ENCODE peak calls at places on chromosomes 7 and 10, in nine cellular contexts. J, W, F, R, D, T, Y, A and X are unnamed samples.

GRCh38 chr10:94172332-94172731 is 178.6 kb downstream of the PLCE1 start:
- DNase-seq in J (no peak), W (no peak), D (no peak), A (no peak), Y (no peak), F (no peak), R (no peak), T (no peak), X (no peak)

GRCh38 chr7:138755331-138755747 is 42.5 kb upstream of the TMEM213 start:
- DNase-seq in J (no peak), W (no peak), D (no peak), Y (no peak), R (no peak), F (no peak), A (no peak), T (no peak), X (no peak)

GRCh38 chr10:36474456-36474855 is 650.9 kb upstream of the ANKRD30A start:
- DNase-seq in A (no peak), F (no peak), W (no peak), Y (no peak), R (no peak), T (no peak), D (no peak), J (no peak), X (no peak)

GRCh38 chr10:59006511-59007306 is 169.7 kb upstream of the PHYHIPL start:
- DNase-seq in D (peak), F (no peak), J (no peak), A (no peak), Y (no peak), R (no peak), T (peak), W (no peak), X (no peak)

GRCh38 chr10:24034571-24034970 is 174.4 kb upstream of the KIAA1217 start:
- DNase-seq in Y (no peak), R (no peak), J (no peak), T (peak), F (peak), D (no peak), W (no peak), A (no peak), X (no peak)

GRCh38 chr10:119416855-119417254 is 125.7 kb downstream of the RGS10 start:
- DNase-seq in R (no peak), A (peak), J (peak), Y (peak), D (no peak), F (peak), T (peak), W (no peak), X (peak)

GRCh38 chr7:90596745-90597526 is 815 bp downstream of the CDK14 start:
- DNase-seq in F (no peak), Y (no peak), T (no peak), J (no peak), D (no peak), R (no peak), A (peak), W (no peak), X (no peak)

GRCh38 chr7:30646154-30646553 is 36.1 kb downstream of the CRHR2 start:
- DNase-seq in R (no peak), W (no peak), Y (no peak), T (no peak), J (no peak), A (no peak), D (no peak), F (no peak), X (no peak)

GRCh38 chr10:32937824-32938482 is 20.1 kb downstream of the ITGB1 start:
- DNase-seq in A (no peak), Y (no peak), F (no peak), T (no peak), W (no peak), J (no peak), R (no peak), D (no peak), X (no peak)

GRCh38 chr7:64747802-64748201 is 46.4 kb upstream of the ZNF138 start:
- DNase-seq in T (no peak), F (no peak), R (no peak), W (no peak), J (no peak), Y (no peak), A (no peak), D (no peak), X (no peak)

GRCh38 chr7:151890355-151891004 is 13.6 kb upstream of the PRKAG2 start:
- DNase-seq in W (no peak), D (no peak), R (peak), J (no peak), Y (no peak), F (no peak), A (no peak), T (no peak), X (no peak)

GRCh38 chr7:70717553-70718248 is 414.2 kb upstream of the GALNT17 start:
- DNase-seq in W (no peak), R (no peak), A (no peak), Y (no peak), T (no peak), F (no peak), J (no peak), D (no peak), X (no peak)

GRCh38 chr7:30750574-30751256 is 1.2 kb upstream of the INMT start:
- DNase-seq in J (no peak), R (no peak), A (no peak), D (peak), F (peak), T (peak), W (peak), Y (no peak), X (no peak)

GRCh38 chr7:76294344-76295024 is 8.0 kb upstream of the HSPB1 start:
- DNase-seq in R (no peak), T (peak), J (peak), F (peak), W (peak), D (peak), Y (no peak), A (peak), X (peak)

GRCh38 chr10:114100848-114101741 is 57.4 kb downstream of the ADRB1 start:
- DNase-seq in F (peak), W (no peak), J (no peak), T (peak), R (no peak), A (no peak), D (no peak), Y (no peak), X (no peak)

GRCh38 chr10:86785021-86785420 is 28.6 kb downstream of the BMPR1A start:
- DNase-seq in W (no peak), Y (no peak), A (no peak), D (no peak), F (no peak), T (no peak), R (no peak), J (no peak), X (no peak)

GRCh38 chr10:122368502-122369254 is 5.8 kb upstream of the PLEKHA1 start:
- DNase-seq in D (no peak), Y (no peak), F (peak), J (no peak), A (no peak), W (no peak), T (no peak), R (no peak), X (no peak)

GRCh38 chr10:3775671-3776551 is 9.1 kb downstream of the KLF6 start:
- DNase-seq in J (no peak), F (no peak), D (no peak), T (no peak), R (peak), A (no peak), W (no peak), Y (no peak), X (no peak)

GRCh38 chr10:30862486-30862885 is 169.2 kb downstream of the ZNF438 start:
- DNase-seq in W (peak), Y (no peak), J (no peak), T (no peak), R (peak), F (no peak), A (no peak), D (peak), X (no peak)

GRCh38 chr10:76962851-76963250 is 674.8 kb downstream of the KCNMA1 start:
- DNase-seq in F (no peak), R (no peak), T (no peak), J (no peak), D (peak), A (no peak), W (no peak), Y (no peak), X (no peak)

GRCh38 chr10:2893446-2893845 is 173.9 kb upstream of the PFKP start:
- DNase-seq in R (no peak), J (no peak), T (no peak), D (no peak), W (no peak), Y (no peak), F (no peak), A (no peak), X (no peak)

GRCh38 chr10:73083234-73083633 is 13.4 kb downstream of the P4HA1 start:
- DNase-seq in W (no peak), D (no peak), A (no peak), R (no peak), J (no peak), Y (no peak), F (no peak), T (no peak), X (no peak)

GRCh38 chr10:33655165-33655815 is 320.8 kb upstream of the NRP1 start:
- DNase-seq in Y (no peak), A (no peak), T (no peak), F (no peak), J (no peak), R (no peak), D (no peak), W (no peak), X (no peak)

GRCh38 chr7:122803323-122803722 is 82.9 kb downstream of the CADPS2 start:
- DNase-seq in R (no peak), J (no peak), A (no peak), Y (no peak), T (no peak), W (no peak), F (no peak), D (no peak), X (no peak)

GRCh38 chr10:115432188-115432819 is 339.1 kb downstream of the ATRNL1 start:
- DNase-seq in W (no peak), F (no peak), A (no peak), Y (no peak), J (no peak), T (no peak), D (no peak), R (no peak), X (no peak)

GRCh38 chr10:96743988-96744585 is 23.8 kb upstream of the PIK3AP1 start:
- DNase-seq in J (no peak), A (no peak), Y (no peak), T (no peak), F (no peak), D (no peak), W (no peak), R (no peak), X (no peak)

GRCh38 chr10:1679821-1680650 is 57.3 kb downstream of the ADARB2 start:
- DNase-seq in J (no peak), T (no peak), W (no peak), D (no peak), A (peak), F (no peak), Y (no peak), R (no peak), X (no peak)

GRCh38 chr10:78876449-78876848 is 192.3 kb upstream of the ZMIZ1 start:
- DNase-seq in T (no peak), R (no peak), D (no peak), F (no peak), Y (no peak), A (no peak), J (no peak), W (no peak), X (no peak)
- TF ChIP-seq CTCF in T (no peak), R (no peak), D (no peak), F (no peak), Y (no peak), A (no peak), J (no peak), W (no peak), X (no peak)

DNA sequence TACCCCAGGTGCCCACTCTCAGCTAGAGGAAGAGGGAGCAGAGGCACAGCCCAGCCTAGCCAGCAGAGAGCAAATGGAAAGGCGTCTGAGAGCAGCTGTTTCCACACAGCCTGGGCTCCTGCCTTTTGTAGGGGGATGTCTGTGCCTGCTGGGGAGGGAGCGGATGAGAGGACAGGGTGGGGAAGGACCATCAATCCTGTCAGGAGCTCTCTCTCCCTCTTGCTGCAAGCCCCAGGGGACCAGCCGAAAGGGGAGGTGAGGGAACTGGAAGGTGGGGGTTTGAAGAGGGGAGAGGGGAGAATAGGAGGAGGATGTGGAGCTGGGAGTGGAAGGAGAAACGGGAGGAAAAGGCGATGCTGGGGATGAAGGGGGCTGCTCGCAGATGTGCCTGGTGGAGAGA is at the start of gene PKD2L1:
- DNase-seq in A (no peak), D (no peak), F (no peak), J (no peak), R (no peak), T (no peak), Y (no peak), W (no peak), X (no peak)
- TF ChIP-seq CTCF in A (no peak), D (no peak), F (no peak), J (no peak), R (no peak), T (no peak), Y (no peak), W (no peak), X (no peak)

DNA sequence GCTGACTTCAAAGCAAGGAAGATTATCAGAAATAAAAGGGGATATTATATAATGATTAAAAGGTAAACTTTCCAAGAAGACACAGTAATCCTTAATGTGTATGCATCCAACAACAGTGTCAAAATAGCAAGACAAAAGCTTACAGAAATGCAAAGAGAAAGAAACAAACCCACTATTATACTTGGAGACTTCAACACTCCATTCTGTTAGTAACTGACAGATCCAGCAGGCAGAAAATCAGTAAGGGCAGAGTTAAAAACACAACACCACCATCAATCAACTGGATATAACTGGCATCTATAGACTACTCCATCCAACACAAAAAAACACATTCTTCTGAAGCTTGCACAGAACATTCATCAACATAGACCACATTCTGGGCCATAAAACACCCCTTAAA is 103.8 kb downstream of the OR13A1 start:
- DNase-seq in F (no peak), W (no peak), T (no peak), A (no peak), Y (no peak), J (no peak), D (no peak), R (no peak), X (no peak)
- TF ChIP-seq CTCF in F (no peak), W (no peak), T (no peak), A (no peak), Y (no peak), J (no peak), D (no peak), R (no peak), X (no peak)

GRCh38 chr7:94973844-94974243 is 66.5 kb downstream of the PPP1R9A start:
- DNase-seq in D (no peak), T (no peak), J (no peak), Y (no peak), W (no peak), R (no peak), A (no peak), F (no peak), X (no peak)

GRCh38 chr7:94972296-94972695 is 64.9 kb downstream of the PPP1R9A start:
- DNase-seq in R (no peak), D (no peak), J (no peak), W (no peak), F (no peak), A (no peak), T (peak), Y (no peak), X (no peak)

GRCh38 chr7:94969434-94970084 is 62.2 kb downstream of the PPP1R9A start:
- DNase-seq in J (no peak), D (no peak), R (no peak), Y (no peak), T (no peak), A (no peak), W (no peak), F (no peak), X (no peak)

GRCh38 chr7:94970085-94970576 is 62.7 kb downstream of the PPP1R9A start:
- DNase-seq in Y (no peak), R (no peak), T (no peak), D (no peak), F (no peak), J (no peak), W (no peak), A (no peak), X (no peak)

DNA sequence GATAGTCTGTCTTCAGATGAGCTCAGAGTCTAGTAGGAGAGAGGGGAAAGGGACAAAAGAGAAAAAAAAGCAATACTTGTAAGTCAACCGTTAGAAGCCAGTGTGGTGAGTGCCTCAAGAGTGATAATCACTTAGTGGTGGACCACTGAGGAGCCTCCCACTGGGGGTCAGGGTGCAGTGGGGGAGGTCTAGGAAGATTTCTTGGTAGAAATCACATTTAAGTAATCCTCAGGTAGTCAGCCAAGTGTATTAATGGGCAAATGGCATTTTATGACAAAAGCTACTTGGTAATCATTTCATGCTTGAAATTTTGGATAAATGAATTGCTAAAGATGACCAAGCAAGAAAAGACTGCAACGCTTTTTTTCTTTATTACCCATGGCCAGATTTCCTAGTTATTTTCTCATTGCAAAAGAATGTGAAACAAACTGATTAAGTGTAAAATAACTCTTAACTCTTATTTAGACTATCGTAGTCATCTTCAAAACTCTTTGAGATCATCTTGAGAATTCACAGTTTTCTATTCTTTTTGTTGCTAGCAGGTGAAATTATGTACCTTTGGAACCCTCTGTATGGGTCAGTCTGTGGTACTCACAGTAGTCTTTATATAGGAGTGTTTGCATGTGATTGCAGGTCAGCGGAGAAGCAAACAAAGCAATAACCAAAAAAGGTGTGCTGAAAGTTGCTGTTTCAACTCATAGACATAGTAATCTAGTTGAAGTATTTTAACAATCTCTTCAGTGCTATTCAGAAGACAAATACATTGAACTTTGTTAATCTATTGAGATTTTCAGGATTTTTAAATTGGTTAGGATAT is 63.9 kb downstream of the PPP1R9A start:
- DNase-seq in Y (no peak), A (no peak), J (no peak), T (no peak), W (no peak), F (no peak), R (no peak), D (no peak), X (no peak)
- TF ChIP-seq CTCF in Y (no peak), A (no peak), J (no peak), T (no peak), W (no peak), F (no peak), R (no peak), D (no peak), X (no peak)

GRCh38 chr10:10497245-10497644 is 520.4 kb upstream of the CELF2 start:
- DNase-seq in D (no peak), W (no peak), R (no peak), Y (no peak), F (no peak), A (no peak), J (no peak), T (no peak), X (no peak)
- TF ChIP-seq CTCF in D (no peak), W (no peak), R (no peak), Y (no peak), F (no peak), A (no peak), J (no peak), T (no peak), X (no peak)

GRCh38 chr7:130037703-130038102 is 13.5 kb downstream of the ZC3HC1 start:
- DNase-seq in D (no peak), R (no peak), F (no peak), J (no peak), A (no peak), Y (no peak), T (no peak), W (no peak), X (no peak)
- TF ChIP-seq CTCF in D (peak), R (no peak), F (peak), J (no peak), A (no peak), Y (peak), T (no peak), W (peak), X (no peak)

GRCh38 chr10:71643904-71644303 is 75.7 kb downstream of the C10orf105 start:
- DNase-seq in W (no peak), T (no peak), D (no peak), R (no peak), A (no peak), Y (no peak), F (no peak), J (no peak), X (no peak)
- TF ChIP-seq CTCF in W (no peak), T (no peak), D (no peak), R (no peak), A (no peak), Y (no peak), F (no peak), J (no peak), X (no peak)

GRCh38 chr10:47237316-47238260 is 62.4 kb upstream of the GDF10 start:
- DNase-seq in R (no peak), J (no peak), F (no peak), T (no peak), Y (peak), W (no peak), D (no peak), A (peak), X (no peak)
- TF ChIP-seq CTCF in R (no peak), J (no peak), F (no peak), T (no peak), Y (no peak), W (no peak), D (no peak), A (no peak), X (no peak)

GRCh38 chr7:121530251-121531174 is 134.4 kb upstream of the FAM3C start:
- DNase-seq in F (peak), Y (no peak), R (no peak), D (peak), W (no peak), T (no peak), A (peak), J (peak), X (no peak)
- TF ChIP-seq CTCF in F (no peak), Y (no peak), R (no peak), D (no peak), W (no peak), T (no peak), A (no peak), J (no peak), X (no peak)

DNA sequence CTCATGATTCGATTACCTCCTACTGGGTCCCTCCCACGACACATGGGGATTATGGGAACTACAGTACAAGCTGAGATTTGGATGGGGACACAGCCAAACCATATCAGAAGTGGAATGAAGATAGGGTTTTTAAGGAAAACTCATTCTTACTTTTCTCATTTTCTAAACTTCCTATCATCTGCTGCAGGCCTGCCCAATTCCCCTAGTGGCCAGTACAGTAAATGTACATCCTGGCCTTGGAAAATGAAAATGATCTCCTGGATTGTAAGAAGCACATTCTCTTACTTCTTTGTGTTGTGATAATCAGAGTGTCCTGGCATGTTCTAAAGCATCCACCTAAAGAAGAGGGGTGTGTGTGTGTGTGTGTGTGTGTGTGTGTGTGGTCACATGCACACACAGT is 421.7 kb downstream of the LRMDA start:
- DNase-seq in J (no peak), F (no peak), D (no peak), A (no peak), R (no peak), W (no peak), T (no peak), Y (no peak), X (no peak)
- TF ChIP-seq CTCF in J (no peak), F (peak), D (peak), A (no peak), R (peak), W (peak), T (no peak), Y (peak), X (no peak)